ENCODE peak calls at places on chromosomes 4 and X, in ten cellular contexts. G, J, X, T, C, S, B, D, H and Z are unnamed samples.

GRCh38 chr4:84750260-84750955 is 167.5 kb downstream of the CDS1 start:
- DNase-seq in G (peak), S (no peak), X (no peak), J (no peak), H (peak), T (no peak), B (peak), C (no peak), D (peak), Z (peak)

GRCh38 chr4:70583952-70584834 is 7.9 kb upstream of the AMBN start:
- DNase-seq in H (no peak), J (no peak), B (no peak), G (no peak), S (no peak), X (no peak), D (no peak), C (no peak), T (no peak), Z (no peak)

GRCh38 chr4:164997324-164997723 is 19.9 kb upstream of the TRIM61 start:
- DNase-seq in H (peak), B (peak), C (no peak), T (no peak), S (no peak), G (no peak), X (peak), J (no peak), D (no peak), Z (no peak)

GRCh38 chrX:69153060-69153730 is 12.1 kb downstream of the PJA1 start:
- DNase-seq in X (peak), B (no peak), J (peak), C (no peak), D (peak), S (no peak), H (peak), T (no peak), G (no peak), Z (peak)

GRCh38 chr4:161247831-161248230 is 916.0 kb downstream of the FSTL5 start:
- DNase-seq in J (no peak), T (no peak), X (no peak), H (no peak), S (no peak), B (no peak), D (no peak), G (no peak), C (no peak), Z (no peak)

GRCh38 chrX:10589098-10589497 is 31.3 kb downstream of the MID1 start:
- DNase-seq in X (no peak), H (no peak), S (no peak), J (no peak), C (no peak), D (no peak), T (no peak), B (no peak), G (no peak), Z (no peak)

GRCh38 chr4:159042097-159042605 is 60.7 kb upstream of the RAPGEF2 start:
- DNase-seq in S (no peak), B (no peak), H (no peak), G (no peak), X (no peak), T (no peak), C (no peak), D (no peak), J (no peak), Z (no peak)

GRCh38 chr4:10781805-10782204 is 97.2 kb upstream of the CLNK start:
- DNase-seq in G (no peak), X (no peak), S (no peak), D (no peak), B (no peak), H (no peak), J (no peak), C (no peak), T (no peak), Z (no peak)

GRCh38 chr4:113114884-113115283 is 65.4 kb downstream of the ANK2 start:
- DNase-seq in X (no peak), J (no peak), D (no peak), T (no peak), S (no peak), G (no peak), C (no peak), B (no peak), H (no peak), Z (no peak)

GRCh38 chr4:66169341-66169740 is 499.1 kb upstream of the EPHA5 start:
- DNase-seq in B (peak), G (no peak), D (no peak), T (no peak), H (no peak), C (no peak), X (no peak), J (no peak), S (no peak), Z (no peak)

GRCh38 chrX:26653050-26653449 is 437.1 kb downstream of the MAGEB5 start:
- DNase-seq in H (no peak), S (no peak), G (no peak), J (no peak), X (no peak), B (no peak), T (no peak), C (no peak), D (no peak), Z (no peak)

GRCh38 chrX:150361777-150362351 is 1.3 kb upstream of the MAMLD1 start:
- DNase-seq in X (no peak), S (no peak), C (peak), J (peak), G (no peak), T (peak), H (no peak), B (no peak), D (peak), Z (no peak)

GRCh38 chr4:67770422-67770821 is 16.2 kb upstream of the GNRHR start:
- DNase-seq in H (no peak), C (no peak), G (no peak), B (no peak), X (no peak), D (no peak), T (no peak), J (no peak), S (no peak), Z (no peak)

GRCh38 chr4:38290360-38290759 is 330.2 kb downstream of the PTTG2 start:
- DNase-seq in X (no peak), S (no peak), G (no peak), H (no peak), D (no peak), C (no peak), B (peak), T (no peak), J (no peak), Z (no peak)

GRCh38 chrX:39859991-39860861 is 237.5 kb downstream of the BCOR start:
- DNase-seq in S (peak), D (peak), J (no peak), C (no peak), H (no peak), T (no peak), G (no peak), X (no peak), B (peak), Z (no peak)

GRCh38 chrX:68454476-68455150 is 21.3 kb upstream of the OPHN1 start:
- DNase-seq in H (no peak), S (no peak), X (no peak), J (no peak), C (no peak), D (no peak), B (no peak), T (no peak), G (no peak), Z (no peak)

GRCh38 chr4:182749768-182750167 is 167.4 kb downstream of the DCTD start:
- DNase-seq in C (no peak), G (no peak), H (no peak), S (no peak), T (no peak), J (no peak), D (no peak), B (no peak), X (no peak), Z (no peak)

GRCh38 chr4:18689308-18689915 is 667.9 kb upstream of the LCORL start:
- DNase-seq in T (no peak), H (peak), C (peak), X (peak), S (peak), D (peak), G (peak), J (peak), B (peak), Z (peak)

GRCh38 chr4:69591374-69591773 is 48.1 kb downstream of the UGT2A2 start:
- DNase-seq in G (no peak), B (no peak), T (no peak), H (no peak), J (no peak), X (no peak), C (no peak), S (no peak), D (no peak), Z (no peak)

GRCh38 chr4:118801895-118802575 is 33.9 kb downstream of the SEC24D start:
- DNase-seq in C (no peak), T (no peak), H (no peak), S (no peak), J (no peak), D (no peak), B (no peak), G (no peak), X (no peak), Z (no peak)

GRCh38 chr4:20857081-20857480 is 156.8 kb downstream of the PACRGL start:
- DNase-seq in B (no peak), X (no peak), C (no peak), D (no peak), J (no peak), H (no peak), S (no peak), T (no peak), G (no peak), Z (no peak)

GRCh38 chr4:97987019-97987648 is 156.1 kb downstream of the STPG2 start:
- DNase-seq in B (peak), X (no peak), G (no peak), C (no peak), H (peak), D (no peak), T (no peak), S (no peak), J (no peak), Z (no peak)

GRCh38 chr4:75289843-75290616 is 224.2 kb downstream of the RCHY1 start:
- DNase-seq in H (no peak), X (no peak), B (peak), T (no peak), D (peak), C (no peak), S (no peak), G (no peak), J (no peak), Z (no peak)